ENCODE peak calls at places on chromosomes 1 and 21, in seven cellular contexts. U is SK-N-SH, M is HL-60, W is cardiac fibroblast, G is astrocyte, C is stomach, E is uterus. D is an unnamed sample.

GRCh38 chr1:44409019-44409602 is 4.1 kb downstream of the RNF220 start:
- DNase-seq in U (no peak), M (no peak), W (no peak), G (no peak), C (no peak), E (no peak), D (no peak)

GRCh38 chr1:70314706-70315304 is 39.7 kb downstream of the ANKRD13C start:
- DNase-seq in U (peak; percentile 9), M (no peak), W (no peak), G (no peak), C (no peak), E (no peak), D (no peak)

GRCh38 chr1:223006794-223007193 is 136.3 kb downstream of the TLR5 start:
- DNase-seq in U (no peak), M (no peak), W (no peak), G (no peak), C (no peak), E (no peak), D (no peak)

GRCh38 chr1:203219934-203220333 is 9.5 kb downstream of the CHIT1 start:
- DNase-seq in U (no peak), M (no peak), W (no peak), G (no peak), C (no peak), E (no peak), D (no peak)

GRCh38 chr21:42040411-42041180 is 30.4 kb upstream of the ZBTB21 start:
- DNase-seq in U (no peak), M (no peak), W (peak; percentile 95), G (peak; percentile 100), C (no peak), E (peak; percentile 58), D (peak; percentile 98)

GRCh38 chr1:192252776-192253175 is 64.0 kb upstream of the RGS21 start:
- DNase-seq in U (no peak), M (peak; percentile 12), W (no peak), G (no peak), C (no peak), E (no peak), D (no peak)

GRCh38 chr1:26337625-26338024 is 16.3 kb downstream of the CRYBG2 start:
- DNase-seq in U (no peak), M (no peak), W (no peak), G (no peak), C (no peak), E (no peak), D (no peak)

GRCh38 chr1:225824522-225824921 is 14.6 kb downstream of the EPHX1 start:
- DNase-seq in U (no peak), M (no peak), W (no peak), G (no peak), C (no peak), E (no peak), D (no peak)

GRCh38 chr1:57770772-57771171 is 346.9 kb upstream of the DAB1 start:
- DNase-seq in U (no peak), M (no peak), W (peak; percentile 3), G (no peak), C (no peak), E (no peak), D (peak; percentile 4)

GRCh38 chr1:85313888-85314696 is 37.7 kb upstream of the BCL10 start:
- DNase-seq in U (no peak), M (no peak), W (peak; percentile 94), G (peak; percentile 95), C (no peak), E (no peak), D (peak; percentile 90)

GRCh38 chr1:165112260-165112659 is 244.3 kb downstream of the LMX1A start:
- DNase-seq in U (no peak), M (no peak), W (no peak), G (no peak), C (no peak), E (no peak), D (no peak)
- H3K4me3 ChIP-seq in U (no peak overlapping the region), M (no peak overlapping the region), W (no peak overlapping the region), G (no peak overlapping the region), C (no peak overlapping the region), E (no peak overlapping the region), D (no peak overlapping the region)

DNA sequence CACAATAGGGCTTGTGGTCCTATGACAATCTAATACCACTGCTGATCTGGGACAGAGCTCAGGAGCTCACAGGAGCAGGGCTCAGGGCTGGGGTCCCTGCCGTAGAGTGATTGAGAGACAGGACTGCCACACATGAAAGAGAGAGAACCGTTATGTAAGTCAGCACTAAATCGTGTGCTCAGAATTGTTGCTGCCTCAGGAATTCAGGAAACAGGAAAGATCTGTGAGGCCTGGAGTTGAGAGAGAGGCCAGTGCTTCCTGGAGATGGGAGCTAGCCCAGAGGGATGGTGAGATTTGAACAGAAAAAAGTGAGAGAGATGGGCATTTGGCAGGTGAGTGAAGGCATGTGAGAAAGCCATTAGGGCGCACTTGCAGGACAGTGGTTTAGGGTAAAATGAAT is 17.5 kb upstream of the ACBD6 start:
- DNase-seq in U (no peak), M (no peak), W (no peak), G (no peak), C (no peak), E (no peak), D (no peak)
- TF ChIP-seq CTCF in U (no peak), M (no peak), W (no peak), G (no peak), C (no peak), E (no peak), D (no peak)

DNA sequence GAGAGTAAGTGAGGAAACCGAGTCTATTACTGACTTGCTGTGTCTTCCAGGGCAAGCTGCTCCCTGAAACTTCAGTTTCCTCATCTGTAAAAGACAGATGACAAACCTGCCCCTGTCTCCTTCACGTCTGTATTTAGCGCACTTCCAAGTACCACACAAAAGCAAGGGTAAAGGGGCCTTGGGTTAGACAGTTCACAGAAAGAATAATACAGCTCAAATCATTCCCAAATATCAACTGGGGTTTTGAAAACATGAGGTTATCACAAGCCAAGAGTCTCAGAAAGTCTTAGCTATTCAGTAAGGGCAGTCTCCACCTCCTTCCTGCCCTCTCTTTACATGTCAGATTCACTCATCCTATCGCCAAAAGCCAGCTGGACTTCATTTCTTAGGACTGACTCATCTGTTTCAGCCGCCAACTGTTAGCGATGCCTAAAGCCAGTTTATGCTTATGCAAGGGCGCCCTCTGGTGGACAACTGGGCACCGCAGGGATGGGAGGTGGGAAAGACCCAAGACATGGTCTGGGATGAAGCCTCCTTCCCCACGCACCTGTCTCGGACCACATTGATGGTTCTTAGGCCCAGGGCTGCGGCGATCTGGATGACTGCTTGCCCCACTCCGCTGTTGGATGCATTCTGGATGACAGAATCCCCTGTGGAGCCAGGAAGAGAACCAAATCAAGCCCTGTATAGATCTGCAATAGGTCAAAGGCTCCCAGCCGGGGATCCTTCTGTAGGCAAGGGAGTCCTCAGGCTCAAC is 21.1 kb upstream of the SRSF4 start:
- DNase-seq in U (peak; percentile 90), M (peak; percentile 74), W (peak; percentile 98), G (peak; percentile 94), C (peak; percentile 98), E (peak; percentile 98), D (peak; percentile 98)
- H3K4me3 ChIP-seq in U (no peak overlapping the region), M (no peak overlapping the region), W (no peak overlapping the region), G (no peak overlapping the region), C (no peak overlapping the region), E (no peak overlapping the region), D (no peak overlapping the region)

GRCh38 chr1:162373072-162373427 is 3.6 kb downstream of the SPATA46 start:
- DNase-seq in U (no peak), M (no peak), W (no peak), G (no peak), C (no peak), E (no peak), D (no peak)
- TF ChIP-seq CTCF in U (no peak), M (no peak), W (no peak), G (no peak), C (no peak), E (no peak), D (no peak)

GRCh38 chr1:231334952-231335351 is 2.7 kb downstream of the EXOC8 start:
- DNase-seq in U (no peak), M (no peak), W (no peak), G (no peak), C (no peak), E (no peak), D (no peak)
- H3K4me3 ChIP-seq in U (peak overlapping the region; percentile 56), M (peak overlapping the region; percentile 19), W (peak overlapping the region; percentile 41), G (peak overlapping the region; percentile 52), C (peak overlapping the region; percentile 95), E (peak overlapping the region; percentile 1), D (peak overlapping the region; percentile 100)

GRCh38 chr1:30681782-30682181 is 41.6 kb downstream of the MATN1 start:
- DNase-seq in U (no peak), M (no peak), W (no peak), G (no peak), C (no peak), E (peak; percentile 17), D (no peak)
- TF ChIP-seq CTCF in U (no peak), M (no peak), W (no peak), G (no peak), C (no peak), E (no peak), D (no peak)

GRCh38 chr1:16618719-16619118 is 5.4 kb upstream of the NBPF1 start:
- DNase-seq in U (peak; percentile 71), M (no peak), W (no peak), G (no peak), C (peak; percentile 29), E (peak; percentile 26), D (no peak)
- H3K4me3 ChIP-seq in U (no peak overlapping the region), M (no peak overlapping the region), W (no peak overlapping the region), G (no peak overlapping the region), C (no peak overlapping the region), E (no peak overlapping the region), D (no peak overlapping the region)

GRCh38 chr1:181674617-181675016 is 191.3 kb downstream of the CACNA1E start:
- DNase-seq in U (no peak), M (no peak), W (no peak), G (no peak), C (no peak), E (no peak), D (no peak)
- TF ChIP-seq CTCF in U (no peak), M (no peak), W (no peak), G (no peak), C (no peak), E (no peak), D (no peak)